ENCODE peak calls at places on chromosomes 13 and 19, in seven cellular contexts. One of them, this sample, is unnamed.
A peak's percentile ranks its signal among the peaks of the same experiment; 100 is the strongest.

GRCh38 chr13:99501952-99502310 is 659 bp downstream of the TM9SF2 start:
- DNase-seq in PC-3: peak; percentile 6
- DNase-seq in cardiac muscle cell: peak; percentile 39
- DNase-seq in GM12865: peak; percentile 43
- DNase-seq in neural progenitor cell: no peak
- DNase-seq in breast epithelium: no peak
- DNase-seq in left ventricle myocardium inferior: no peak
- DNase-seq in this sample: peak; percentile 55

GRCh38 chr19:16425993-16426392 is 45.8 kb downstream of the EPS15L1 start:
- DNase-seq in GM12865: no peak
- DNase-seq in PC-3: no peak
- DNase-seq in cardiac muscle cell: no peak
- DNase-seq in breast epithelium: no peak
- DNase-seq in neural progenitor cell: no peak
- DNase-seq in left ventricle myocardium inferior: no peak
- DNase-seq in this sample: no peak

GRCh38 chr13:23477096-23477495 is 43.6 kb upstream of the SACS start:
- DNase-seq in GM12865: no peak
- DNase-seq in cardiac muscle cell: no peak
- DNase-seq in PC-3: no peak
- DNase-seq in breast epithelium: no peak
- DNase-seq in left ventricle myocardium inferior: no peak
- DNase-seq in neural progenitor cell: no peak
- DNase-seq in this sample: no peak

GRCh38 chr19:57262044-57262443 is 18.2 kb upstream of the ZNF460 start:
- DNase-seq in breast epithelium: no peak
- DNase-seq in PC-3: no peak
- DNase-seq in GM12865: no peak
- DNase-seq in neural progenitor cell: no peak
- DNase-seq in cardiac muscle cell: no peak
- DNase-seq in left ventricle myocardium inferior: no peak
- DNase-seq in this sample: no peak

GRCh38 chr13:60788156-60788829 is 391.3 kb downstream of the TDRD3 start:
- DNase-seq in PC-3: peak; percentile 65
- DNase-seq in GM12865: no peak
- DNase-seq in left ventricle myocardium inferior: peak; percentile 34
- DNase-seq in breast epithelium: no peak
- DNase-seq in cardiac muscle cell: no peak
- DNase-seq in neural progenitor cell: no peak
- DNase-seq in this sample: no peak

GRCh38 chr19:53388904-53389303 is 6.0 kb upstream of the ZNF765 start:
- DNase-seq in PC-3: peak; percentile 68
- DNase-seq in cardiac muscle cell: no peak
- DNase-seq in breast epithelium: no peak
- DNase-seq in GM12865: no peak
- DNase-seq in neural progenitor cell: no peak
- DNase-seq in left ventricle myocardium inferior: no peak
- DNase-seq in this sample: no peak

GRCh38 chr13:42707003-42707402 is 74.4 kb upstream of the FAM216B start:
- DNase-seq in GM12865: no peak
- DNase-seq in breast epithelium: no peak
- DNase-seq in neural progenitor cell: no peak
- DNase-seq in cardiac muscle cell: no peak
- DNase-seq in left ventricle myocardium inferior: no peak
- DNase-seq in PC-3: no peak
- DNase-seq in this sample: no peak

GRCh38 chr19:35241417-35241816 is 7.4 kb upstream of the LSR start:
- DNase-seq in left ventricle myocardium inferior: no peak
- DNase-seq in neural progenitor cell: no peak
- DNase-seq in cardiac muscle cell: no peak
- DNase-seq in PC-3: no peak
- DNase-seq in GM12865: no peak
- DNase-seq in breast epithelium: no peak
- DNase-seq in this sample: no peak

GRCh38 chr13:44259045-44260042 is 114.3 kb upstream of the SERP2 start:
- DNase-seq in cardiac muscle cell: no peak
- DNase-seq in left ventricle myocardium inferior: no peak
- DNase-seq in breast epithelium: no peak
- DNase-seq in PC-3: peak; percentile 54
- DNase-seq in neural progenitor cell: no peak
- DNase-seq in GM12865: peak; percentile 89
- DNase-seq in this sample: peak; percentile 68

GRCh38 chr19:48969276-48970138 is 4.4 kb downstream of the FTL start:
- DNase-seq in breast epithelium: no peak
- DNase-seq in PC-3: no peak
- DNase-seq in neural progenitor cell: no peak
- DNase-seq in cardiac muscle cell: no peak
- DNase-seq in left ventricle myocardium inferior: no peak
- DNase-seq in GM12865: peak; percentile 49
- DNase-seq in this sample: no peak

GRCh38 chr19:18230941-18231734 is 4.9 kb upstream of the PDE4C start:
- DNase-seq in GM12865: no peak
- DNase-seq in breast epithelium: no peak
- DNase-seq in neural progenitor cell: no peak
- DNase-seq in left ventricle myocardium inferior: no peak
- DNase-seq in PC-3: no peak
- DNase-seq in cardiac muscle cell: no peak
- DNase-seq in this sample: no peak

GRCh38 chr19:18233224-18233825 is 7.1 kb upstream of the PDE4C start:
- DNase-seq in cardiac muscle cell: peak; percentile 89
- DNase-seq in neural progenitor cell: peak; percentile 96
- DNase-seq in PC-3: peak; percentile 69
- DNase-seq in breast epithelium: no peak
- DNase-seq in GM12865: peak; percentile 34
- DNase-seq in left ventricle myocardium inferior: no peak
- DNase-seq in this sample: peak; percentile 71

GRCh38 chr19:18231775-18232174 is 5.5 kb upstream of the PDE4C start:
- DNase-seq in breast epithelium: no peak
- DNase-seq in PC-3: no peak
- DNase-seq in cardiac muscle cell: no peak
- DNase-seq in neural progenitor cell: no peak
- DNase-seq in left ventricle myocardium inferior: no peak
- DNase-seq in GM12865: no peak
- DNase-seq in this sample: no peak

GRCh38 chr19:18232540-18233223 is 6.4 kb upstream of the PDE4C start:
- DNase-seq in neural progenitor cell: no peak
- DNase-seq in PC-3: no peak
- DNase-seq in GM12865: no peak
- DNase-seq in left ventricle myocardium inferior: no peak
- DNase-seq in breast epithelium: no peak
- DNase-seq in cardiac muscle cell: peak; percentile 73
- DNase-seq in this sample: no peak

GRCh38 chr19:18234194-18234593 is 8.0 kb upstream of the PDE4C start:
- DNase-seq in cardiac muscle cell: no peak
- DNase-seq in neural progenitor cell: no peak
- DNase-seq in GM12865: no peak
- DNase-seq in PC-3: no peak
- DNase-seq in left ventricle myocardium inferior: no peak
- DNase-seq in breast epithelium: no peak
- DNase-seq in this sample: no peak
- H3K4me3 ChIP-seq in cardiac muscle cell: no peak overlapping the region
- H3K4me3 ChIP-seq in neural progenitor cell: no peak overlapping the region
- H3K4me3 ChIP-seq in GM12865: no peak overlapping the region
- H3K4me3 ChIP-seq in PC-3: no peak overlapping the region
- H3K4me3 ChIP-seq in left ventricle myocardium inferior: no peak overlapping the region
- H3K4me3 ChIP-seq in breast epithelium: no peak overlapping the region
- H3K4me3 ChIP-seq in this sample: no peak overlapping the region

GRCh38 chr13:80010286-80010831 is 330.6 kb downstream of the SPRY2 start:
- DNase-seq in neural progenitor cell: no peak
- DNase-seq in cardiac muscle cell: no peak
- DNase-seq in GM12865: no peak
- DNase-seq in left ventricle myocardium inferior: no peak
- DNase-seq in PC-3: no peak
- DNase-seq in breast epithelium: no peak
- DNase-seq in this sample: no peak
- H3K4me3 ChIP-seq in neural progenitor cell: no peak overlapping the region
- H3K4me3 ChIP-seq in cardiac muscle cell: no peak overlapping the region
- H3K4me3 ChIP-seq in GM12865: no peak overlapping the region
- H3K4me3 ChIP-seq in left ventricle myocardium inferior: no peak overlapping the region
- H3K4me3 ChIP-seq in PC-3: no peak overlapping the region
- H3K4me3 ChIP-seq in breast epithelium: no peak overlapping the region
- H3K4me3 ChIP-seq in this sample: no peak overlapping the region

GRCh38 chr13:32029684-32030083 is 1.9 kb upstream of the FRY start:
- DNase-seq in GM12865: no peak
- DNase-seq in breast epithelium: no peak
- DNase-seq in left ventricle myocardium inferior: no peak
- DNase-seq in PC-3: no peak
- DNase-seq in cardiac muscle cell: no peak
- DNase-seq in neural progenitor cell: no peak
- DNase-seq in this sample: no peak
- H3K4me3 ChIP-seq in GM12865: no peak overlapping the region
- H3K4me3 ChIP-seq in breast epithelium: no peak overlapping the region
- H3K4me3 ChIP-seq in left ventricle myocardium inferior: no peak overlapping the region
- H3K4me3 ChIP-seq in PC-3: no peak overlapping the region
- H3K4me3 ChIP-seq in cardiac muscle cell: no peak overlapping the region
- H3K4me3 ChIP-seq in neural progenitor cell: no peak overlapping the region
- H3K4me3 ChIP-seq in this sample: no peak overlapping the region

GRCh38 chr19:290539-291521 is at the start of gene PLPP2:
- DNase-seq in cardiac muscle cell: no peak
- DNase-seq in left ventricle myocardium inferior: no peak
- DNase-seq in breast epithelium: peak; percentile 90
- DNase-seq in PC-3: no peak
- DNase-seq in neural progenitor cell: peak; percentile 51
- DNase-seq in GM12865: no peak
- DNase-seq in this sample: peak; percentile 80
- H3K4me3 ChIP-seq in cardiac muscle cell: peak within 1 kb of the TSS; percentile 9
- H3K4me3 ChIP-seq in left ventricle myocardium inferior: peak within 1 kb of the TSS; percentile 58
- H3K4me3 ChIP-seq in breast epithelium: peak within 1 kb of the TSS; percentile 74
- H3K4me3 ChIP-seq in PC-3: no peak within 1 kb of the TSS
- H3K4me3 ChIP-seq in neural progenitor cell: peak within 1 kb of the TSS; percentile 35
- H3K4me3 ChIP-seq in GM12865: no peak within 1 kb of the TSS
- H3K4me3 ChIP-seq in this sample: peak within 1 kb of the TSS; percentile 48

GRCh38 chr19:7386308-7386707 is 37.6 kb downstream of the ARHGEF18 start:
- DNase-seq in neural progenitor cell: no peak
- DNase-seq in breast epithelium: no peak
- DNase-seq in cardiac muscle cell: no peak
- DNase-seq in PC-3: peak; percentile 45
- DNase-seq in left ventricle myocardium inferior: no peak
- DNase-seq in GM12865: peak; percentile 49
- DNase-seq in this sample: peak; percentile 44
- H3K4me3 ChIP-seq in neural progenitor cell: no peak overlapping the region
- H3K4me3 ChIP-seq in breast epithelium: no peak overlapping the region
- H3K4me3 ChIP-seq in cardiac muscle cell: no peak overlapping the region
- H3K4me3 ChIP-seq in PC-3: no peak overlapping the region
- H3K4me3 ChIP-seq in left ventricle myocardium inferior: no peak overlapping the region
- H3K4me3 ChIP-seq in GM12865: peak overlapping the region; percentile 45
- H3K4me3 ChIP-seq in this sample: no peak overlapping the region

GRCh38 chr19:4911314-4911713 is 2.0 kb downstream of the UHRF1 start:
- DNase-seq in GM12865: no peak
- DNase-seq in breast epithelium: no peak
- DNase-seq in neural progenitor cell: peak; percentile 35
- DNase-seq in left ventricle myocardium inferior: no peak
- DNase-seq in cardiac muscle cell: no peak
- DNase-seq in PC-3: peak; percentile 36
- DNase-seq in this sample: no peak

GRCh38 chr19:4913996-4914735 is 4.9 kb downstream of the UHRF1 start:
- DNase-seq in breast epithelium: no peak
- DNase-seq in left ventricle myocardium inferior: no peak
- DNase-seq in GM12865: no peak
- DNase-seq in neural progenitor cell: no peak
- DNase-seq in PC-3: peak; percentile 19
- DNase-seq in cardiac muscle cell: no peak
- DNase-seq in this sample: no peak

GRCh38 chr19:4910594-4911273 is 1.4 kb downstream of the UHRF1 start:
- DNase-seq in cardiac muscle cell: no peak
- DNase-seq in left ventricle myocardium inferior: no peak
- DNase-seq in GM12865: peak; percentile 65
- DNase-seq in breast epithelium: no peak
- DNase-seq in neural progenitor cell: peak; percentile 41
- DNase-seq in PC-3: peak; percentile 80
- DNase-seq in this sample: no peak

GRCh38 chr19:4909897-4910593 is 744 bp downstream of the UHRF1 start:
- DNase-seq in PC-3: peak; percentile 95
- DNase-seq in GM12865: peak; percentile 96
- DNase-seq in neural progenitor cell: peak; percentile 98
- DNase-seq in left ventricle myocardium inferior: peak; percentile 94
- DNase-seq in breast epithelium: peak; percentile 91
- DNase-seq in cardiac muscle cell: peak; percentile 96
- DNase-seq in this sample: peak; percentile 95

GRCh38 chr19:4911786-4912672 is 2.7 kb downstream of the UHRF1 start:
- DNase-seq in PC-3: peak; percentile 99
- DNase-seq in breast epithelium: no peak
- DNase-seq in left ventricle myocardium inferior: peak; percentile 32
- DNase-seq in GM12865: peak; percentile 74
- DNase-seq in neural progenitor cell: peak; percentile 73
- DNase-seq in cardiac muscle cell: peak; percentile 57
- DNase-seq in this sample: peak; percentile 60
- H3K4me3 ChIP-seq in PC-3: peak overlapping the region; percentile 78
- H3K4me3 ChIP-seq in breast epithelium: peak overlapping the region; percentile 10
- H3K4me3 ChIP-seq in left ventricle myocardium inferior: peak overlapping the region; percentile 79
- H3K4me3 ChIP-seq in GM12865: peak overlapping the region; percentile 92
- H3K4me3 ChIP-seq in neural progenitor cell: peak overlapping the region; percentile 96
- H3K4me3 ChIP-seq in cardiac muscle cell: no peak overlapping the region
- H3K4me3 ChIP-seq in this sample: peak overlapping the region; percentile 72